ENCODE peak calls at places on chromosomes 7 and 10, in five cellular contexts. H is memory B cell, R is suprapubic skin, W is heart left ventricle, Z is aorta. Q is an unnamed sample.

GRCh38 chr7:75971961-75972763 is 22.2 kb downstream of the TMEM120A start:
- DNase-seq in H (no peak), Z (peak), W (peak), R (peak), Q (no peak)

GRCh38 chr10:120570418-120570817 is 113.4 kb downstream of the PLPP4 start:
- DNase-seq in H (no peak), Z (no peak), R (no peak), W (no peak), Q (no peak)

GRCh38 chr10:93604145-93604544 is 3.1 kb upstream of the RBP4 start:
- DNase-seq in W (no peak), R (no peak), H (no peak), Z (no peak), Q (no peak)

GRCh38 chr10:4807803-4808507 is 18.1 kb upstream of the AKR1E2 start:
- DNase-seq in W (no peak), Z (no peak), H (no peak), R (no peak), Q (peak)

GRCh38 chr10:49105076-49105475 is 10.2 kb downstream of the VSTM4 start:
- DNase-seq in Z (no peak), W (no peak), H (no peak), R (no peak), Q (no peak)

GRCh38 chr7:70788276-70788675 is 343.7 kb upstream of the GALNT17 start:
- DNase-seq in R (no peak), Z (no peak), H (no peak), W (no peak), Q (no peak)

GRCh38 chr10:30436200-30436599 is 2.2 kb downstream of the MAP3K8 start:
- DNase-seq in W (no peak), R (no peak), H (no peak), Z (peak), Q (no peak)

GRCh38 chr10:129123428-129123827 is 343.6 kb upstream of the MGMT start:
- DNase-seq in H (no peak), R (no peak), Z (no peak), W (no peak), Q (no peak)

GRCh38 chr10:79468015-79468560 is 22.7 kb upstream of the ZCCHC24 start:
- DNase-seq in H (no peak), Z (no peak), R (no peak), W (no peak), Q (no peak)

GRCh38 chr10:5971315-5971832 is 6.0 kb downstream of the IL15RA start:
- DNase-seq in W (no peak), H (no peak), Z (no peak), R (peak), Q (no peak)

GRCh38 chr7:29987821-29988317 is 1.7 kb downstream of the SCRN1 start:
- DNase-seq in R (no peak), Z (no peak), H (no peak), W (no peak), Q (peak)

GRCh38 chr10:32190890-32191491 is 134.8 kb upstream of the KIF5B start:
- DNase-seq in Z (no peak), W (no peak), H (peak), R (no peak), Q (no peak)

GRCh38 chr7:44966731-44967538 is 11.9 kb downstream of the MYO1G start:
- DNase-seq in H (no peak), Z (peak), W (no peak), R (peak), Q (no peak)

GRCh38 chr7:33191326-33191725 is 62.0 kb downstream of the BBS9 start:
- DNase-seq in Z (no peak), W (no peak), H (no peak), R (no peak), Q (no peak)

GRCh38 chr10:77840636-77841035 is 85.9 kb downstream of the DLG5 start:
- DNase-seq in Z (no peak), H (no peak), W (no peak), R (no peak), Q (no peak)

GRCh38 chr10:58781873-58782488 is 269.3 kb downstream of the BICC1 start:
- DNase-seq in H (peak), W (no peak), R (no peak), Z (no peak), Q (peak)

GRCh38 chr7:34096135-34096775 is 190.9 kb downstream of the BMPER start:
- DNase-seq in Z (peak), H (no peak), W (peak), R (peak), Q (peak)

GRCh38 chr10:119762805-119763798 is 37.3 kb downstream of the INPP5F start:
- DNase-seq in R (no peak), H (no peak), W (no peak), Z (no peak), Q (no peak)

GRCh38 chr10:88152720-88153119 is 289.3 kb downstream of the PTEN start:
- DNase-seq in W (peak), R (peak), Z (peak), H (no peak), Q (peak)

GRCh38 chr10:85993840-85994507 is 372.6 kb downstream of the GRID1 start:
- DNase-seq in Z (no peak), H (no peak), R (no peak), W (no peak), Q (no peak)

GRCh38 chr7:45921699-45922519 is 837 bp upstream of the IGFBP3 start:
- DNase-seq in W (peak), R (no peak), H (no peak), Z (peak), Q (peak)

GRCh38 chr10:48685731-48686130 is 1.1 kb downstream of the WDFY4 start:
- DNase-seq in W (no peak), Z (no peak), R (no peak), H (no peak), Q (no peak)

GRCh38 chr7:39894904-39895303 is 55.2 kb upstream of the CDK13 start:
- DNase-seq in Z (no peak), H (no peak), W (no peak), R (no peak), Q (no peak)

GRCh38 chr10:52539463-52539862 is 225.4 kb downstream of the DKK1 start:
- DNase-seq in Z (no peak), W (no peak), H (no peak), R (no peak), Q (no peak)

GRCh38 chr7:128815289-128815938 is 14.8 kb upstream of the FLNC start:
- DNase-seq in R (no peak), Z (no peak), W (no peak), H (no peak), Q (no peak)

GRCh38 chr7:4017081-4017480 is 665.0 kb upstream of the FOXK1 start:
- DNase-seq in Z (no peak), R (no peak), H (no peak), W (no peak), Q (no peak)

GRCh38 chr7:26681819-26682418 is 182.5 kb downstream of the SKAP2 start:
- DNase-seq in R (no peak), W (no peak), H (peak), Z (no peak), Q (no peak)

GRCh38 chr10:131150126-131150525 is 161.4 kb downstream of the TCERG1L start:
- DNase-seq in R (no peak), Z (no peak), H (no peak), W (no peak), Q (no peak)

GRCh38 chr10:480928-481551 is 208.4 kb downstream of the DIP2C start:
- DNase-seq in Z (no peak), R (no peak), H (no peak), W (no peak), Q (no peak)

GRCh38 chr7:134831862-134832261 is 52.4 kb downstream of the CALD1 start:
- DNase-seq in W (peak), Z (peak), R (no peak), H (no peak), Q (no peak)

GRCh38 chr10:44992070-44992731 is 8.5 kb upstream of the ZNF22 start:
- DNase-seq in W (peak), Z (peak), H (no peak), R (peak), Q (no peak)

GRCh38 chr10:72087392-72087968 is 871 bp downstream of the SPOCK2 start:
- DNase-seq in W (no peak), R (no peak), Z (no peak), H (peak), Q (no peak)

GRCh38 chr10:34786464-34786863 is 28.6 kb downstream of the PARD3 start:
- DNase-seq in R (no peak), W (no peak), Z (no peak), H (no peak), Q (peak)

GRCh38 chr10:57898231-57898630 is 369.5 kb downstream of the IPMK start:
- DNase-seq in Z (no peak), W (no peak), R (no peak), H (no peak), Q (no peak)